ENCODE peak calls at places on chromosomes 11 and 22, in eight cellular contexts. T, W, E, H, J, R, C and K are unnamed samples.

GRCh38 chr22:19597399-19597735 is 73.2 kb upstream of the CLDN5 start:
- DNase-seq in T (no peak), W (no peak), E (no peak), H (no peak), J (no peak), R (no peak), C (peak), K (no peak)

GRCh38 chr11:45366196-45366595 is 80.1 kb upstream of the SYT13 start:
- DNase-seq in T (no peak), W (no peak), E (no peak), H (no peak), J (no peak), R (no peak), C (no peak), K (no peak)

GRCh38 chr11:70120674-70121073 is 42.6 kb downstream of the ANO1 start:
- DNase-seq in T (no peak), W (no peak), E (no peak), H (no peak), J (no peak), R (no peak), C (no peak), K (no peak)

GRCh38 chr22:38203855-38204497 is 2.2 kb downstream of the MAFF start:
- DNase-seq in T (no peak), W (no peak), E (no peak), H (no peak), J (no peak), R (no peak), C (no peak), K (no peak)

GRCh38 chr22:26031641-26032040 is 137.6 kb upstream of the SEZ6L start:
- DNase-seq in T (no peak), W (no peak), E (no peak), H (no peak), J (no peak), R (no peak), C (no peak), K (no peak)

GRCh38 chr11:48058064-48058463 is 77.7 kb downstream of the PTPRJ start:
- DNase-seq in T (no peak), W (no peak), E (no peak), H (no peak), J (no peak), R (no peak), C (no peak), K (peak)

GRCh38 chr11:128727320-128727719 is 33.4 kb downstream of the FLI1 start:
- DNase-seq in T (no peak), W (no peak), E (no peak), H (no peak), J (no peak), R (no peak), C (no peak), K (no peak)

GRCh38 chr11:111586305-111586915 is 15.8 kb upstream of the SIK2 start:
- DNase-seq in T (peak), W (no peak), E (no peak), H (peak), J (peak), R (no peak), C (no peak), K (no peak)

GRCh38 chr22:36191106-36191836 is 10.3 kb downstream of the APOL4 start:
- DNase-seq in T (no peak), W (peak), E (no peak), H (no peak), J (no peak), R (peak), C (no peak), K (peak)

GRCh38 chr11:88167853-88168252 is 7.4 kb downstream of the RAB38 start:
- DNase-seq in T (no peak), W (no peak), E (no peak), H (no peak), J (no peak), R (no peak), C (no peak), K (no peak)

GRCh38 chr11:122733301-122733686 is 77.8 kb downstream of the UBASH3B start:
- DNase-seq in T (no peak), W (no peak), E (no peak), H (peak), J (no peak), R (no peak), C (no peak), K (no peak)

GRCh38 chr11:119194811-119195210 is 9.5 kb downstream of the NHERF4 start:
- DNase-seq in T (no peak), W (no peak), E (no peak), H (no peak), J (no peak), R (no peak), C (peak), K (no peak)

GRCh38 chr11:122107045-122107444 is 9.0 kb downstream of the BLID start:
- DNase-seq in T (no peak), W (no peak), E (no peak), H (no peak), J (no peak), R (no peak), C (no peak), K (no peak)

GRCh38 chr22:38016182-38017078 is 32.1 kb upstream of the SOX10 start:
- DNase-seq in T (no peak), W (peak), E (no peak), H (no peak), J (no peak), R (no peak), C (no peak), K (no peak)

GRCh38 chr11:70333206-70333605 is 62.7 kb downstream of the PPFIA1 start:
- DNase-seq in T (no peak), W (no peak), E (no peak), H (no peak), J (no peak), R (no peak), C (no peak), K (peak)

GRCh38 chr11:86120807-86121206 is 51.9 kb upstream of the PICALM start:
- DNase-seq in T (no peak), W (no peak), E (no peak), H (no peak), J (no peak), R (no peak), C (no peak), K (no peak)

GRCh38 chr11:1852885-1853284 is at the start of gene LSP1:
- DNase-seq in T (peak), W (no peak), E (peak), H (no peak), J (no peak), R (no peak), C (peak), K (no peak)

GRCh38 chr11:7965386-7965785 is at the start of gene NLRP10:
- DNase-seq in T (no peak), W (no peak), E (no peak), H (no peak), J (no peak), R (peak), C (no peak), K (no peak)

GRCh38 chr11:119422505-119423416 is at the start of gene THY1:
- DNase-seq in T (no peak), W (peak), E (no peak), H (peak), J (no peak), R (no peak), C (no peak), K (no peak)

GRCh38 chr11:2671748-2672147 is 28.0 kb downstream of the KCNQ1OT1 start:
- DNase-seq in T (no peak), W (no peak), E (no peak), H (no peak), J (no peak), R (no peak), C (peak), K (peak)

GRCh38 chr11:78784321-78785061 is 209.8 kb upstream of the NARS2 start:
- DNase-seq in T (no peak), W (no peak), E (no peak), H (no peak), J (no peak), R (no peak), C (no peak), K (no peak)

GRCh38 chr11:86741489-86742435 is 58.6 kb upstream of the PRSS23 start:
- DNase-seq in T (no peak), W (no peak), E (no peak), H (no peak), J (peak), R (peak), C (no peak), K (no peak)

GRCh38 chr11:55106391-55106790 is 155.6 kb upstream of the TRIM48 start:
- DNase-seq in T (no peak), W (no peak), E (no peak), H (no peak), J (no peak), R (no peak), C (no peak), K (no peak)

GRCh38 chr11:62477927-62478326 is 59.1 kb downstream of the SCGB1A1 start:
- DNase-seq in T (no peak), W (no peak), E (no peak), H (no peak), J (no peak), R (no peak), C (no peak), K (no peak)

GRCh38 chr11:12540913-12541587 is 133.2 kb upstream of the TEAD1 start:
- DNase-seq in T (no peak), W (no peak), E (no peak), H (no peak), J (no peak), R (peak), C (no peak), K (no peak)

GRCh38 chr11:104148074-104148473 is 15.9 kb downstream of the PDGFD start:
- DNase-seq in T (no peak), W (no peak), E (no peak), H (no peak), J (no peak), R (peak), C (no peak), K (no peak)

GRCh38 chr11:77457340-77457739 is 16.6 kb downstream of the PAK1 start:
- DNase-seq in T (no peak), W (no peak), E (no peak), H (no peak), J (no peak), R (no peak), C (no peak), K (no peak)

GRCh38 chr22:33493476-33494205 is 426.6 kb downstream of the LARGE1 start:
- DNase-seq in T (no peak), W (no peak), E (no peak), H (no peak), J (no peak), R (no peak), C (no peak), K (no peak)

GRCh38 chr11:22903782-22904181 is 43.5 kb upstream of the CCDC179 start:
- DNase-seq in T (no peak), W (no peak), E (no peak), H (no peak), J (no peak), R (no peak), C (no peak), K (no peak)

GRCh38 chr11:60972182-60973030 is 926 bp downstream of the CD6 start:
- DNase-seq in T (no peak), W (no peak), E (no peak), H (no peak), J (no peak), R (no peak), C (no peak), K (no peak)